ENCODE peak calls at places on chromosomes 3 and 15, in seven cellular contexts. I, L, K, G, P, J and M are unnamed samples.

GRCh38 chr3:8445861-8446260 is 55.8 kb upstream of the LMCD1 start:
- DNase-seq in I (no peak), L (peak; percentile 65), K (no peak), G (no peak), P (peak; percentile 97), J (no peak), M (no peak)

GRCh38 chr3:105944281-105944680 is 75.5 kb upstream of the CBLB start:
- DNase-seq in I (no peak), L (no peak), K (no peak), G (no peak), P (peak; percentile 58), J (no peak), M (no peak)

GRCh38 chr3:172101107-172101506 is 61.7 kb downstream of the FNDC3B start:
- DNase-seq in I (no peak), L (no peak), K (no peak), G (no peak), P (no peak), J (no peak), M (no peak)

GRCh38 chr15:28002136-28002861 is 96.8 kb downstream of the OCA2 start:
- DNase-seq in I (no peak), L (no peak), K (no peak), G (no peak), P (no peak), J (no peak), M (no peak)

GRCh38 chr3:183254816-183255730 is 2.0 kb downstream of the B3GNT5 start:
- DNase-seq in I (no peak), L (no peak), K (no peak), G (no peak), P (peak; percentile 18), J (no peak), M (no peak)

GRCh38 chr15:52328680-52329079 is 33.1 kb upstream of the MYO5C start:
- DNase-seq in I (no peak), L (no peak), K (no peak), G (no peak), P (no peak), J (no peak), M (no peak)

GRCh38 chr15:34719883-34720148 is 35.0 kb downstream of the GJD2 start:
- DNase-seq in I (no peak), L (no peak), K (no peak), G (no peak), P (no peak), J (no peak), M (no peak)

GRCh38 chr15:38367476-38367875 is 86.5 kb upstream of the FAM98B start:
- DNase-seq in I (no peak), L (no peak), K (no peak), G (no peak), P (peak; percentile 68), J (no peak), M (no peak)

GRCh38 chr3:58353722-58354553 is 21.2 kb downstream of the PXK start:
- DNase-seq in I (no peak), L (no peak), K (peak; percentile 50), G (no peak), P (peak; percentile 39), J (no peak), M (peak; percentile 52)

GRCh38 chr3:76514836-76515235 is 525.1 kb upstream of the ROBO2 start:
- DNase-seq in I (no peak), L (no peak), K (no peak), G (no peak), P (peak; percentile 11), J (no peak), M (no peak)

GRCh38 chr15:78304487-78305413 is 5.3 kb upstream of the SKIC8 start:
- DNase-seq in I (no peak), L (no peak), K (no peak), G (no peak), P (no peak), J (no peak), M (no peak)

GRCh38 chr3:40054568-40055222 is 245.3 kb downstream of the MYRIP start:
- DNase-seq in I (no peak), L (no peak), K (no peak), G (no peak), P (no peak), J (no peak), M (no peak)

GRCh38 chr3:127035672-127036071 is 52.8 kb downstream of the PLXNA1 start:
- DNase-seq in I (peak; percentile 93), L (peak; percentile 31), K (no peak), G (peak; percentile 86), P (peak; percentile 77), J (no peak), M (peak; percentile 93)

DNA sequence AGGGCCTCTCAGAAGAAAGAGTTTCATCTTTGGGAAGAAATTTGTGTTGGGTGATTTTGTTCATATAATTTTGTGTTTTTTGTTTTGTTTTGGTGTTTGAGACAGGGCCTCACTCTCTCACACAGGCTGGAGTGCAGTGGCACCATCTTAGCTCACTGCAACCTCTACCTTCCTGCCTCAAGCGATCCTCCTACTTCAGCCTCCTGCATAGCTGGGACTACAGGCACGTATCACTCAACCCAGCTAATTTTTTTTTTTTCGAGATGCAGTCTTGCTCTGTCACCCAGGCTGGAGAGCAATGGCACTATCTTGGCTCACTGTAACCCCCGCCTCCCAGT is 29.0 kb upstream of the PIK3CB start:
- DNase-seq in I (no peak), L (no peak), K (no peak), G (no peak), P (no peak), J (no peak), M (no peak)
- H3K4me3 ChIP-seq in I (no peak overlapping the region), L (no peak overlapping the region), K (no peak overlapping the region), G (no peak overlapping the region), P (no peak overlapping the region), J (no peak overlapping the region), M (no peak overlapping the region)

GRCh38 chr3:122787872-122788271 is 5.8 kb downstream of the HSPBAP1 start:
- DNase-seq in I (no peak), L (no peak), K (no peak), G (no peak), P (no peak), J (no peak), M (no peak)

GRCh38 chr3:122785231-122785630 is 8.4 kb downstream of the HSPBAP1 start:
- DNase-seq in I (no peak), L (no peak), K (no peak), G (no peak), P (no peak), J (no peak), M (no peak)

GRCh38 chr3:122793568-122794416 is at the start of gene HSPBAP1:
- DNase-seq in I (peak; percentile 90), L (peak; percentile 86), K (peak; percentile 87), G (peak; percentile 95), P (peak; percentile 91), J (peak; percentile 92), M (peak; percentile 97)

GRCh38 chr3:122786067-122786466 is 7.6 kb downstream of the HSPBAP1 start:
- DNase-seq in I (no peak), L (peak; percentile 39), K (no peak), G (no peak), P (peak; percentile 74), J (no peak), M (no peak)

DNA sequence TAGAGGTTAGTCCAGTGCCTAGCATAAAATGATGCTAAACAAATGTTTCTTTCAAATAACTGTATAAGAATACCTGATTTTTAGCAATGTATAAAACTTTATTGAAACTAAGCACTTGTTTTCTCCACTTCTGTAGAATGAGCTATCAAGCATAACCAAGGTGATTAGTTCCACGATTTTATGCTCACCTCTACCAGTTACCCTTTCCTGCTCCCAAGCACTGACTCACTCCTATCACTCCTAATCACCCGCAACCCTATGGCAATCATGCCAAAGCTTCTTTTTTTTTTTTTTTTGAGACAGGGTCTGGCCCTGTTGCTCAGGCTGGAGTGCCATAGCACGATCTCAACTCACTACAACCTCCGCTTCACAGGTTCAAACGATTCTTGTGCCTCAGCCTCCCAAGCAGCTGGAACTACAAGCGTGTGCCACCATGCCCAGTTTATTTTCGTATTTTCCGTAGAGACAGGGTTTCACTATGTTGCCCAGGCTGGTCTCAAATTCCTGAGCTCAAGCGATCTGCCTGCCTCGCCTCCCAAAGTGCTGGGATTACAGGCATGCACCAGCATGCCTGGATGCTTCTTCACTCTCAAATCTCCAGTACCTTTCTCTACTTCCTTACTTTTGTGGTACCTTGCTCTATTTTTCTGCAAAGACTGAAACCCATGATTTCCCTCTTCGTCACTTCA is 3.9 kb downstream of the HSPBAP1 start:
- DNase-seq in I (no peak), L (no peak), K (no peak), G (no peak), P (no peak), J (no peak), M (no peak)
- H3K4me3 ChIP-seq in I (no peak overlapping the region), L (no peak overlapping the region), K (no peak overlapping the region), G (no peak overlapping the region), P (no peak overlapping the region), J (no peak overlapping the region), M (no peak overlapping the region)

DNA sequence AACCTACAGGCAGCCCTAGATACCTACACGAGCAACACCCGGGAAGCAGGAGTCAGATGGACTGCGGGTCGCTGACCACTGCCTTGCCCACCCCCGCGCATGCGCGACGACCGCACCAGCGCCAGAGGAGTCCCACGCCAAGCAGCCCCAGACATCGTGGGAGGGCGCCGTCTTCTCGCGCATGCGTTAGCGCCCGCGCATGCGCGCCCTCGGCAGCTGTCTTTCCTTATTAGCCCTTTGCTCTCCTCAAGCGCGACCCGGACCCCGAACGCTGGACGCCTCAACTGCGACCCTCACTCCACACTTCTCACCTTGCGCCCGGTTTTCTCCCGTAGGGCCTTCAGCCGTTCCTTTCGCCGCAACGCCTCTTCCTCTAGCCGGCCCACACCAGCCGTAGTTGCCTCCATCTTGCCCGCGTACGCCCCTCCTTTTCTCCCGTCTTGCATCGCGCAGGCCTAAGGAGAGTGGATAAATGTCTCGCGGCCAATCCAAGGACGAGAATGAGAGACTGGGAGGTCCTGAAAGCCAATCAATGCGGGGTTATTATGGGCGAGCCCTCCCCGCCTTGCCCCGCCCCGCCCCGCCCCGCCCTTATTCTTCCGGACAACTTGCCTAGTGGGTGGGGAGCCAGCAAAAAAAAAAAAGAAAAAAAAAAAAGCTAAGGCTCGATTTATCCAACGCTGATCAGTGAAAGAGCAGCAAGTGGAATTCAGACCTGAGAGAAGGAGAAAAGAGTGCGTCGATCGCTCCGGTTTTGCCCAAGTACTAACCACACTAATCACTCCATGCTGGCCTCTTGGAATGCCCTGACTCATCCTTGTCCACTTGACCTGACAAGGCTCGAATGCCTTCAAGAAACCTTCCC is at the start of gene CCDC12:
- DNase-seq in I (peak; percentile 93), L (peak; percentile 99), K (peak; percentile 97), G (peak; percentile 99), P (peak; percentile 99), J (peak; percentile 96), M (peak; percentile 96)
- H3K4me3 ChIP-seq in I (peak within 1 kb of the TSS; percentile 83), L (peak within 1 kb of the TSS; percentile 56), K (peak within 1 kb of the TSS; percentile 99), G (peak within 1 kb of the TSS; percentile 85), P (peak within 1 kb of the TSS; percentile 74), J (peak within 1 kb of the TSS; percentile 74), M (peak within 1 kb of the TSS; percentile 86)

GRCh38 chr3:32819581-32820348 is 2.0 kb downstream of the TRIM71 start:
- DNase-seq in I (no peak), L (no peak), K (no peak), G (no peak), P (no peak), J (no peak), M (no peak)
- H3K4me3 ChIP-seq in I (no peak overlapping the region), L (peak overlapping the region; percentile 58), K (no peak overlapping the region), G (no peak overlapping the region), P (no peak overlapping the region), J (no peak overlapping the region), M (no peak overlapping the region)

GRCh38 chr3:66215106-66215505 is 5.7 kb upstream of the SLC25A26 start:
- DNase-seq in I (no peak), L (no peak), K (no peak), G (no peak), P (no peak), J (no peak), M (no peak)
- H3K4me3 ChIP-seq in I (no peak overlapping the region), L (no peak overlapping the region), K (no peak overlapping the region), G (no peak overlapping the region), P (no peak overlapping the region), J (no peak overlapping the region), M (no peak overlapping the region)

GRCh38 chr15:60520825-60521368 is 42.0 kb upstream of the ICE2 start:
- DNase-seq in I (peak; percentile 69), L (peak; percentile 18), K (peak; percentile 65), G (no peak), P (peak; percentile 77), J (peak; percentile 54), M (peak; percentile 64)
- H3K4me3 ChIP-seq in I (no peak overlapping the region), L (no peak overlapping the region), K (no peak overlapping the region), G (no peak overlapping the region), P (no peak overlapping the region), J (no peak overlapping the region), M (no peak overlapping the region)